ENCODE peak calls at places on chromosomes 2 and 18, in nine cellular contexts. K, G, C, S, P, X, V, T and E are unnamed samples. For H3K9me3 and H3K36me3, the result is how much of the 10 kb centered on the place peaks cover.

GRCh38 chr18:52333860-52334259 is 6.1 kb upstream of the DCC start:
- DNase-seq in K (no peak), G (no peak), C (no peak), S (no peak), P (no peak), X (no peak), V (no peak), T (no peak), E (no peak)

GRCh38 chr2:173884403-173884802 is 80.8 kb downstream of the SP3 start:
- DNase-seq in K (peak), G (peak), C (peak), S (no peak), P (peak), X (peak), V (peak), T (peak), E (no peak)

GRCh38 chr2:201363857-201364560 is 6.9 kb upstream of the FLACC1 start:
- DNase-seq in K (peak), G (no peak), C (no peak), S (no peak), P (peak), X (no peak), V (peak), T (no peak), E (peak)

GRCh38 chr2:102078773-102079172 is 63.8 kb upstream of the IL1R1 start:
- DNase-seq in K (no peak), G (no peak), C (no peak), S (no peak), P (no peak), X (no peak), V (no peak), T (no peak), E (no peak)

GRCh38 chr2:74857215-74857614 is 23.3 kb downstream of the HK2 start:
- DNase-seq in K (no peak), G (no peak), C (no peak), S (no peak), P (no peak), X (no peak), V (no peak), T (no peak), E (no peak)

GRCh38 chr2:197209742-197210408 is 100.7 kb downstream of the ANKRD44 start:
- DNase-seq in K (peak), G (no peak), C (peak), S (peak), P (no peak), X (no peak), V (no peak), T (no peak), E (no peak)

GRCh38 chr18:68763082-68763481 is 34.8 kb upstream of the CCDC102B start:
- DNase-seq in K (no peak), G (no peak), C (no peak), S (no peak), P (no peak), X (no peak), V (peak), T (no peak), E (no peak)

GRCh38 chr2:25521665-25522387 is 151.6 kb downstream of the DTNB start:
- DNase-seq in K (peak), G (no peak), C (no peak), S (no peak), P (no peak), X (no peak), V (peak), T (no peak), E (peak)

GRCh38 chr2:30334738-30335426 is 103.5 kb downstream of the LBH start:
- DNase-seq in K (peak), G (no peak), C (no peak), S (no peak), P (peak), X (no peak), V (no peak), T (no peak), E (no peak)

GRCh38 chr2:205925373-205926337 is 160.3 kb downstream of the INO80D start:
- DNase-seq in K (peak), G (peak), C (peak), S (peak), P (peak), X (peak), V (peak), T (peak), E (no peak)

GRCh38 chr2:191954446-191954845 is 107.6 kb upstream of the CAVIN2 start:
- DNase-seq in K (no peak), G (no peak), C (no peak), S (no peak), P (no peak), X (no peak), V (no peak), T (no peak), E (no peak)

GRCh38 chr2:102660574-102660973 is 41.2 kb downstream of the SLC9A2 start:
- DNase-seq in K (no peak), G (no peak), C (no peak), S (no peak), P (no peak), X (no peak), V (peak), T (no peak), E (no peak)

GRCh38 chr2:191369034-191369433 is 123.8 kb downstream of the MYO1B start:
- DNase-seq in K (no peak), G (no peak), C (no peak), S (no peak), P (no peak), X (no peak), V (peak), T (no peak), E (no peak)

GRCh38 chr2:152730591-152731333 is 12.3 kb downstream of the ARL6IP6 start:
- DNase-seq in K (peak), G (no peak), C (no peak), S (no peak), P (peak), X (no peak), V (peak), T (no peak), E (no peak)

GRCh38 chr18:3207565-3207964 is 12.2 kb downstream of the MYOM1 start:
- DNase-seq in K (no peak), G (no peak), C (no peak), S (no peak), P (peak), X (peak), V (peak), T (no peak), E (no peak)

GRCh38 chr2:235170536-235171510 is 219.0 kb downstream of the SH3BP4 start:
- DNase-seq in K (no peak), G (no peak), C (no peak), S (no peak), P (no peak), X (no peak), V (peak), T (no peak), E (peak)

GRCh38 chr2:64792310-64792709 is 138.6 kb upstream of the SERTAD2 start:
- DNase-seq in K (no peak), G (no peak), C (no peak), S (no peak), P (no peak), X (no peak), V (peak), T (no peak), E (no peak)

GRCh38 chr2:234678721-234679120 is 181.8 kb upstream of the ARL4C start:
- DNase-seq in K (no peak), G (no peak), C (no peak), S (no peak), P (no peak), X (no peak), V (no peak), T (no peak), E (no peak)

GRCh38 chr18:49561127-49561376 is 805 bp upstream of the LIPG start:
- DNase-seq in K (no peak), G (no peak), C (no peak), S (no peak), P (no peak), X (no peak), V (no peak), T (no peak), E (no peak)

GRCh38 chr18:28541941-28542340 is 365.0 kb upstream of the CDH2 start:
- DNase-seq in K (no peak), G (no peak), C (no peak), S (no peak), P (no peak), X (no peak), V (no peak), T (no peak), E (no peak)

GRCh38 chr18:28541276-28541930 is 364.5 kb upstream of the CDH2 start:
- DNase-seq in K (no peak), G (peak), C (no peak), S (no peak), P (no peak), X (no peak), V (no peak), T (no peak), E (no peak)
- H3K4me3 ChIP-seq in K (no peak), G (no peak), C (no peak), S (no peak), P (no peak), X (no peak), V (no peak), T (no peak), E (no peak)

DNA sequence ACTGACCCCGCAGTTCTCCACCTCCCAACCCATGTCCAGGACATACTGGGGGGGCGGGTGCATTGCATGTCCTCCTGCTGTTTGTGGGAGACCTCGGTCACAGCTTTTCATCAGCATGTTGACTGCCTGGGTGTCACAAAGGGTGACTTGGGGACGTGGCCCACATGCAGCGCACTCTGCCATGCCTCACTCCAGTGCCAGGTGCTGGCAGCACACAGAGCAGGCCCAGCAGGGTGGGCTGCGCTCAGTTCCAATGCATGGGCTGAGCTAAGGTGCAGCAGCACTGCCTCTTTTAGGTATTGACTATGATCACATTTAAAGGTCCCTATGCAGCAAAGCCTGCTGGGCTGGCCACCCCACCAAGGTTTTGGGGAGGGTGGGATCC is 261.9 kb upstream of the SALL3 start:
- DNase-seq in K (no peak), G (no peak), C (no peak), S (no peak), P (no peak), X (no peak), V (no peak), T (no peak), E (no peak)
- H3K9me3 ChIP-seq in K (under half), G (under half), C (under half), S (under half), P (under half), X (under half), V (under half), T (under half), E (under half)

GRCh38 chr2:237536083-237536415 is 30.3 kb upstream of the PRLH start:
- DNase-seq in K (no peak), G (no peak), C (no peak), S (no peak), P (no peak), X (no peak), V (no peak), T (no peak), E (no peak)
- H3K36me3 ChIP-seq in K (under half), G (under half), C (under half), S (under half), P (under half), X (under half), V (half or more), T (under half), E (under half)

GRCh38 chr18:37566479-37567060 is 972 bp upstream of the CELF4 start:
- DNase-seq in K (no peak), G (no peak), C (no peak), S (no peak), P (no peak), X (no peak), V (no peak), T (no peak), E (no peak)

GRCh38 chr18:37564796-37565137 is 831 bp downstream of the CELF4 start:
- DNase-seq in K (no peak), G (peak), C (peak), S (no peak), P (no peak), X (peak), V (peak), T (no peak), E (no peak)

GRCh38 chr18:37565985-37566478 is 434 bp upstream of the CELF4 start:
- DNase-seq in K (no peak), G (peak), C (no peak), S (no peak), P (no peak), X (peak), V (no peak), T (no peak), E (no peak)

GRCh38 chr18:37563810-37564511 is 1.6 kb downstream of the CELF4 start:
- DNase-seq in K (no peak), G (no peak), C (no peak), S (no peak), P (no peak), X (no peak), V (no peak), T (no peak), E (no peak)

GRCh38 chr18:37565138-37565984 is at the start of gene CELF4:
- DNase-seq in K (no peak), G (no peak), C (no peak), S (no peak), P (no peak), X (no peak), V (no peak), T (no peak), E (no peak)
- H3K4me3 ChIP-seq in K (no peak), G (peak), C (peak), S (no peak), P (peak), X (peak), V (peak), T (peak), E (no peak)

DNA sequence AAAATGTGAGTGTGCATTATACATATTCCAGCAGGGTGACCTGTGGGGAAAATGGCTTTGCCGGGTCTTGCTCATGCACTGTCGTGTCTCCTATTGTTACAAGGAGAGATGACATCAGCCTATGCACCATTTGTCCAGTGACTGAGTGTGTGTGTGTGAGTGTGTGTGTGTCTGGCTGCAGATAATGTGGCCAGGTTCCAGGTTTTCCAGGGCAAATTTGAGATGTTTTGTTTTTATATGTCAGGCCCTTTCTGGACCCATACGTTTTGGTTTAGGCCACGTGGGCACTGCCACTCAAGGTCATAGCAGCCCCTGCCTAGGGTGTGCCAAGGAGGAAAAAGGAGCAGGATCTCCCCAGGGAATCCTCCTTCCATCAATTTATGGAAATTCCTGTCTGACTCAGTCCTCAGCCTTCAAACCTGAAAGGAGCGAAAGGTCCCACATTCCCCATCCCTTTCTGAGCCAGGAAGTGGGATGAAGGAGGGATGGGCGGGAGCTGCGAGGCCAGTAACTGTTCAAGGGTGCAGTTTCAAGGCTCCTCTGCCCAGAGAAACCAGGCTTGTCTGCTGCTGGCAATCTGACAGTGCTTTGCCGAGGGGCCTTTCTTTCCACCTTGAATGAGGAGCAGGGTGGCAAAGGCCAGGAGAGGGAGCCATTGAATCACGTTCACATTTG is 93.0 kb upstream of the SMAD2 start:
- DNase-seq in K (no peak), G (no peak), C (peak), S (no peak), P (peak), X (peak), V (peak), T (no peak), E (peak)
- H3K9me3 ChIP-seq in K (under half), G (under half), C (under half), S (under half), P (under half), X (under half), V (under half), T (under half), E (under half)

GRCh38 chr2:130181338-130181879 is at the start of gene SMPD4:
- DNase-seq in K (peak), G (peak), C (peak), S (peak), P (peak), X (peak), V (peak), T (peak), E (peak)
- H3K36me3 ChIP-seq in K (under half), G (under half), C (under half), S (under half), P (under half), X (under half), V (under half), T (under half), E (under half)

DNA sequence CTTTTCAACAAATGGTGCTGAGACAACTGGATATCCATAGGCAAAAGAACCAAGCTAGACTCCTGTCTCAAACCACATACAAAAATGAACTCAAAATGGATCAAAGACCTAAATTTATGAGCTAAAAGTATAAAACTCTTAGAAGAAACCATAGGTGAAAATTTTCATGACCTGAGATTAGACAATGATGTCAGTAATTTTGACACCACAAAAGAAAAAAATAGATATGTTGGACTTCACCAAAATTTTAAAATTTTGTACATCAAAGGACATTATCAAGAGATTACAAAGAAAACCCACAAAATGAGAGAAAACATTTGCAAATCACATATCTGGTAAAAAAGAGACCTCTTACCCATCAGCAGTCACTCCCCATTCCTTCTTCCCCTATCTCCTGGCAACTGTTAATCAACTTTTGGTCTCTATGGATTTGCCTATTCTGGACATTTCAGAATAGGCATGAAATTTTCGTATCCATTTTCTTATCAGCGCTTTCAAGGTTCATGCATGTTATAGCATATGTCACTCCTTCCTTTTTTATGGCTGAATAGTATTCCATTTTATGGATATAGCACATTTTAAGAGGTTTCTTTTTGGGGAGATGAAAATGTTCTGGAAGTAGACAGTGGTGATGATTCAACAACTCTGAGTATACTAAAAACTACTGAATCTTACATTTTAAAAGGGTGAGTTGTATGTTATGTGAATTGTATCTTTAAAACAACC is 43.3 kb downstream of the FAM178B start:
- DNase-seq in K (no peak), G (no peak), C (no peak), S (no peak), P (no peak), X (no peak), V (no peak), T (no peak), E (no peak)
- H3K4me3 ChIP-seq in K (no peak), G (no peak), C (no peak), S (no peak), P (no peak), X (no peak), V (no peak), T (no peak), E (no peak)

DNA sequence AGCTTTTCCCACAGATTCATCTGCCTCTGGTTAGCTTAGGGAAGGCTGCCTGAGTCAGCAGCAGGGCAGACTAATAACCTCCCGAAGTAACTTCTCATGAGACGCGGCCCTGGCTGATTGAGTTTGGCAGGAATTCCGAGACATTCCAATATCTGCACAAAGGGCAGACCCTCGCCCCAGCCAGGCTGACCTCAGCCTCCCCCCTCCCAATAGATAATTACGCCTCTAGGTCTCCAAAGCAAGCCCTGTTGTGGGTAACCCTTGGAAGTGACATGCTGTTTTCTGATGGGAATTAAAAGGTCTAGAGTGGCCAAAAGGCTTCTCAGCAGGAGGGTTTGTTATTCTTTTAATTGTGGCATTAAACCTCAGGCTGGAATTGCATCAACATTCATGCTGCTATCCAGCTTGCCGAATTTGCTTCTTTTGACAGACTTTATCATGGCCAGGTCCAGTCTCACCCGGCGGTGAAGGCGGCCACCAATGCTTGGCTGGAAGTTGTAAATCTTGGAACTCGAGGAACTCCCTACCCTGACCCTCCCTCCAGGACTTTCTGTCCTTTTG is 98.0 kb upstream of the SLC14A2 start:
- DNase-seq in K (no peak), G (peak), C (no peak), S (no peak), P (no peak), X (peak), V (no peak), T (peak), E (no peak)
- H3K9me3 ChIP-seq in K (under half), G (under half), C (under half), S (under half), P (under half), X (under half), V (under half), T (under half), E (under half)